ENCODE peak calls at places on chromosomes 4 and X, in four cellular contexts. U, N, G and F are unnamed samples.

GRCh38 chrX:129323115-129323514 is 200.2 kb downstream of the SMARCA1 start:
- DNase-seq in U (no peak), N (no peak), G (no peak), F (no peak)

GRCh38 chr4:62077406-62077805 is 877.3 kb downstream of the ADGRL3 start:
- DNase-seq in U (no peak), N (no peak), G (no peak), F (no peak)

GRCh38 chr4:76809594-76810305 is 88.2 kb downstream of the SOWAHB start:
- DNase-seq in U (no peak), N (no peak), G (peak), F (peak)

GRCh38 chrX:123217077-123217476 is 33.0 kb downstream of the GRIA3 start:
- DNase-seq in U (no peak), N (no peak), G (peak), F (no peak)

GRCh38 chrX:74492720-74493201 is 71.5 kb downstream of the SLC16A2 start:
- DNase-seq in U (no peak), N (no peak), G (no peak), F (peak)

GRCh38 chrX:112056886-112057285 is 25.7 kb downstream of the TRPC5 start:
- DNase-seq in U (no peak), N (no peak), G (no peak), F (no peak)

GRCh38 chr4:13982008-13982407 is 354.5 kb upstream of the BOD1L1 start:
- DNase-seq in U (no peak), N (no peak), G (no peak), F (no peak)

GRCh38 chr4:75429208-75429607 is 85.0 kb downstream of the RCHY1 start:
- DNase-seq in U (no peak), N (no peak), G (no peak), F (no peak)

GRCh38 chr4:113945906-113946305 is 33.5 kb downstream of the ARSJ start:
- DNase-seq in U (no peak), N (no peak), G (no peak), F (no peak)

GRCh38 chr4:648579-649292 is 23.4 kb downstream of the PDE6B start:
- DNase-seq in U (no peak), N (no peak), G (no peak), F (peak)

GRCh38 chr4:165201806-165202205 is 5.6 kb upstream of the KLHL2 start:
- DNase-seq in U (peak), N (no peak), G (no peak), F (no peak)

GRCh38 chr4:24405926-24406325 is 178.4 kb downstream of the DHX15 start:
- DNase-seq in U (no peak), N (no peak), G (no peak), F (no peak)

GRCh38 chr4:185623444-185624247 is 88.3 kb upstream of the PDLIM3 start:
- DNase-seq in U (no peak), N (no peak), G (no peak), F (no peak)

GRCh38 chr4:184937030-184937710 is 81.1 kb upstream of the HELT start:
- DNase-seq in U (peak), N (no peak), G (no peak), F (no peak)

GRCh38 chr4:142961866-142962265 is 115.8 kb upstream of the INPP4B start:
- DNase-seq in U (no peak), N (no peak), G (no peak), F (no peak)

GRCh38 chrX:41863343-41864203 is 59.8 kb downstream of the CASK start:
- DNase-seq in U (no peak), N (no peak), G (no peak), F (no peak)

GRCh38 chr4:79198886-79199591 is 126.8 kb downstream of the NAA11 start:
- DNase-seq in U (no peak), N (no peak), G (peak), F (no peak)

GRCh38 chr4:35525192-35525978 is 718.9 kb downstream of the ARAP2 start:
- DNase-seq in U (no peak), N (no peak), G (no peak), F (no peak)

GRCh38 chr4:165556383-165556782 is 177.6 kb downstream of the CPE start:
- DNase-seq in U (no peak), N (no peak), G (no peak), F (no peak)

GRCh38 chrX:113962338-113962737 is 621.5 kb upstream of the HTR2C start:
- DNase-seq in U (no peak), N (no peak), G (no peak), F (no peak)

GRCh38 chr4:17812801-17813200 is 2.0 kb downstream of the NCAPG start:
- DNase-seq in U (no peak), N (no peak), G (no peak), F (no peak)

GRCh38 chrX:69362889-69363288 is 141.2 kb upstream of the NALF2 start:
- DNase-seq in U (no peak), N (no peak), G (no peak), F (peak)

GRCh38 chrX:80423000-80423399 is 2.8 kb downstream of the TENT5D start:
- DNase-seq in U (no peak), N (no peak), G (no peak), F (no peak)

GRCh38 chrX:21529771-21530170 is 128.4 kb downstream of the KLHL34 start:
- DNase-seq in U (no peak), N (no peak), G (no peak), F (no peak)

GRCh38 chr4:183444149-183444952 is at the start of gene CDKN2AIP:
- DNase-seq in U (peak), N (peak), G (peak), F (peak)
- TF ChIP-seq CTCF in U (peak), N (peak), G (peak), F (no peak)

GRCh38 chr4:86508436-86508835 is 85.7 kb upstream of the PTPN13 start:
- DNase-seq in U (no peak), N (no peak), G (no peak), F (no peak)
- H3K4me3 ChIP-seq in U (no peak), N (peak), G (no peak), F (no peak)

GRCh38 chr4:54384563-54384962 is 155.5 kb downstream of the PDGFRA start:
- DNase-seq in U (peak), N (no peak), G (no peak), F (peak)
- TF ChIP-seq CTCF in U (peak), N (peak), G (peak), F (peak)

GRCh38 chrX:2498781-2499302 is 1.9 kb downstream of the DHRSX start:
- DNase-seq in U (no peak), N (peak), G (no peak), F (peak)
- H3K4me3 ChIP-seq in U (peak), N (peak), G (peak), F (peak)

GRCh38 chrX:18294893-18295292 is 59.6 kb downstream of the SCML2 start:
- DNase-seq in U (no peak), N (no peak), G (no peak), F (no peak)

GRCh38 chrX:18286322-18286831 is 65.7 kb upstream of the BEND2 start:
- DNase-seq in U (no peak), N (no peak), G (no peak), F (no peak)

GRCh38 chrX:18290200-18290599 is 64.3 kb downstream of the SCML2 start:
- DNase-seq in U (no peak), N (no peak), G (no peak), F (no peak)

GRCh38 chrX:18288716-18289115 is 65.8 kb downstream of the SCML2 start:
- DNase-seq in U (no peak), N (no peak), G (no peak), F (no peak)

GRCh38 chrX:18291006-18291545 is 63.4 kb downstream of the SCML2 start:
- DNase-seq in U (no peak), N (no peak), G (no peak), F (no peak)
- TF ChIP-seq CTCF in U (no peak), N (no peak), G (no peak), F (no peak)